ENCODE peak calls at places on chromosomes 3 and 15, in six cellular contexts. D is A549, H is HFFc6, E is AG08395, U is HEK293T, V is T-helper 1 cell. N is an unnamed sample.

GRCh38 chr3:124300416-124300815 is 308.5 kb upstream of the ROPN1 start:
- DNase-seq in D (no peak), H (no peak), E (no peak), U (no peak), V (no peak), N (no peak)

GRCh38 chr3:64161481-64161952 is 63.7 kb downstream of the PRICKLE2 start:
- DNase-seq in D (no peak), H (no peak), E (no peak), U (peak), V (no peak), N (no peak)

GRCh38 chr3:29064085-29064484 is 216.8 kb upstream of the RBMS3 start:
- DNase-seq in D (no peak), H (peak), E (peak), U (peak), V (no peak), N (peak)

GRCh38 chr3:197487911-197488391 is 67.8 kb downstream of the BDH1 start:
- DNase-seq in D (peak), H (peak), E (peak), U (no peak), V (no peak), N (peak)

GRCh38 chr3:14461748-14462324 is 59.4 kb downstream of the SLC6A6 start:
- DNase-seq in D (peak), H (peak), E (peak), U (peak), V (no peak), N (peak)

GRCh38 chr15:63466378-63467192 is 37.8 kb upstream of the USP3 start:
- DNase-seq in D (peak), H (peak), E (peak), U (peak), V (no peak), N (peak)

GRCh38 chr15:81531141-81531592 is 157.2 kb upstream of the TMC3 start:
- DNase-seq in D (no peak), H (no peak), E (no peak), U (no peak), V (no peak), N (no peak)

GRCh38 chr3:4584537-4585249 is 91.5 kb downstream of the ITPR1 start:
- DNase-seq in D (no peak), H (no peak), E (no peak), U (no peak), V (no peak), N (peak)

GRCh38 chr15:29685156-29686078 is 136.9 kb downstream of the TJP1 start:
- DNase-seq in D (no peak), H (peak), E (peak), U (no peak), V (no peak), N (peak)

GRCh38 chr3:19543212-19543841 is 390.7 kb downstream of the EFHB start:
- DNase-seq in D (no peak), H (no peak), E (no peak), U (peak), V (no peak), N (peak)

GRCh38 chr3:112043621-112044201 is 9.2 kb downstream of the TMPRSS7 start:
- DNase-seq in D (peak), H (peak), E (peak), U (peak), V (no peak), N (peak)

GRCh38 chr15:70504305-70504951 is 258.9 kb downstream of the UACA start:
- DNase-seq in D (no peak), H (peak), E (peak), U (no peak), V (no peak), N (peak)

GRCh38 chr15:54840999-54841398 is 355.7 kb downstream of the RSL24D1 start:
- DNase-seq in D (no peak), H (no peak), E (no peak), U (no peak), V (no peak), N (no peak)

GRCh38 chr3:195150194-195151118 is 120.5 kb downstream of the XXYLT1 start:
- DNase-seq in D (no peak), H (no peak), E (no peak), U (no peak), V (no peak), N (peak)

GRCh38 chr3:151345854-151346253 is 16.5 kb upstream of the P2RY13 start:
- DNase-seq in D (no peak), H (peak), E (peak), U (no peak), V (no peak), N (peak)

GRCh38 chr3:53712817-53713388 is 133.3 kb downstream of the CHDH start:
- DNase-seq in D (no peak), H (no peak), E (no peak), U (no peak), V (no peak), N (no peak)

GRCh38 chr3:38588995-38589937 is 60.2 kb downstream of the SCN5A start:
- DNase-seq in D (no peak), H (no peak), E (no peak), U (no peak), V (no peak), N (no peak)

N was measured in fibroblast of pulmonary artery.